ENCODE peak calls at places on chromosomes 12 and 14, in seven cellular contexts. One of them, this sample, is unnamed.

GRCh38 chr14:104135904-104136471 is 2.4 kb upstream of the KIF26A start:
- DNase-seq in neuronal stem cell: no peak
- DNase-seq in H9: no peak
- DNase-seq in mesendoderm: no peak
- DNase-seq in mesenchymal stem cell: no peak
- DNase-seq in trophoblast cell: no peak
- DNase-seq in IMR-90: no peak
- DNase-seq in this sample: peak; percentile 70

GRCh38 chr14:56809262-56810215 is 740 bp downstream of the OTX2 start:
- DNase-seq in neuronal stem cell: no peak
- DNase-seq in mesendoderm: no peak
- DNase-seq in IMR-90: no peak
- DNase-seq in trophoblast cell: no peak
- DNase-seq in mesenchymal stem cell: no peak
- DNase-seq in H9: no peak
- DNase-seq in this sample: peak; percentile 68

GRCh38 chr12:124551268-124552144 is 15.9 kb downstream of the NCOR2 start:
- DNase-seq in IMR-90: peak; percentile 33
- DNase-seq in mesenchymal stem cell: peak; percentile 68
- DNase-seq in H9: peak; percentile 83
- DNase-seq in trophoblast cell: peak; percentile 52
- DNase-seq in neuronal stem cell: no peak
- DNase-seq in mesendoderm: peak; percentile 89
- DNase-seq in this sample: no peak

GRCh38 chr12:13536219-13536910 is 339.8 kb downstream of the EMP1 start:
- DNase-seq in mesendoderm: no peak
- DNase-seq in H9: no peak
- DNase-seq in mesenchymal stem cell: no peak
- DNase-seq in IMR-90: no peak
- DNase-seq in neuronal stem cell: no peak
- DNase-seq in trophoblast cell: no peak
- DNase-seq in this sample: no peak

GRCh38 chr12:123971770-123972447 is 722 bp downstream of the CCDC92 start:
- DNase-seq in mesendoderm: peak; percentile 94
- DNase-seq in H9: peak; percentile 96
- DNase-seq in neuronal stem cell: peak; percentile 49
- DNase-seq in IMR-90: peak; percentile 50
- DNase-seq in trophoblast cell: peak; percentile 64
- DNase-seq in mesenchymal stem cell: peak; percentile 63
- DNase-seq in this sample: peak; percentile 80

GRCh38 chr14:41925409-41925808 is 318.7 kb downstream of the LRFN5 start:
- DNase-seq in mesenchymal stem cell: peak; percentile 18
- DNase-seq in neuronal stem cell: peak; percentile 12
- DNase-seq in trophoblast cell: no peak
- DNase-seq in H9: no peak
- DNase-seq in mesendoderm: peak; percentile 37
- DNase-seq in IMR-90: peak; percentile 1
- DNase-seq in this sample: no peak

GRCh38 chr12:27981874-27982273 is 9.3 kb upstream of the PTHLH start:
- DNase-seq in neuronal stem cell: no peak
- DNase-seq in trophoblast cell: peak; percentile 72
- DNase-seq in IMR-90: peak; percentile 61
- DNase-seq in mesendoderm: no peak
- DNase-seq in mesenchymal stem cell: no peak
- DNase-seq in H9: no peak
- DNase-seq in this sample: no peak

GRCh38 chr12:62530596-62530995 is 64.0 kb downstream of the MON2 start:
- DNase-seq in mesendoderm: no peak
- DNase-seq in mesenchymal stem cell: peak; percentile 66
- DNase-seq in H9: no peak
- DNase-seq in neuronal stem cell: no peak
- DNase-seq in IMR-90: peak; percentile 95
- DNase-seq in trophoblast cell: peak; percentile 7
- DNase-seq in this sample: no peak

GRCh38 chr14:99699071-99699760 is 15.1 kb downstream of the CYP46A1 start:
- DNase-seq in IMR-90: no peak
- DNase-seq in trophoblast cell: no peak
- DNase-seq in mesenchymal stem cell: no peak
- DNase-seq in mesendoderm: no peak
- DNase-seq in neuronal stem cell: no peak
- DNase-seq in H9: no peak
- DNase-seq in this sample: no peak

GRCh38 chr14:104778694-104779331 is 16.7 kb downstream of the AKT1 start:
- DNase-seq in mesenchymal stem cell: no peak
- DNase-seq in trophoblast cell: no peak
- DNase-seq in mesendoderm: peak; percentile 27
- DNase-seq in neuronal stem cell: no peak
- DNase-seq in IMR-90: no peak
- DNase-seq in H9: no peak
- DNase-seq in this sample: no peak

GRCh38 chr14:99513183-99513694 is 32.0 kb downstream of the CCNK start:
- DNase-seq in mesenchymal stem cell: no peak
- DNase-seq in H9: no peak
- DNase-seq in trophoblast cell: no peak
- DNase-seq in mesendoderm: no peak
- DNase-seq in neuronal stem cell: no peak
- DNase-seq in IMR-90: no peak
- DNase-seq in this sample: no peak

GRCh38 chr12:89450922-89451321 is 73.7 kb downstream of the GALNT4 start:
- DNase-seq in H9: no peak
- DNase-seq in mesenchymal stem cell: peak; percentile 57
- DNase-seq in IMR-90: peak; percentile 76
- DNase-seq in mesendoderm: peak; percentile 89
- DNase-seq in neuronal stem cell: no peak
- DNase-seq in trophoblast cell: no peak
- DNase-seq in this sample: no peak
- H4K8ac ChIP-seq in H9: no peak overlapping the region
- H4K8ac ChIP-seq in mesenchymal stem cell: no peak overlapping the region
- H4K8ac ChIP-seq in IMR-90: peak overlapping the region; percentile 68
- H4K8ac ChIP-seq in mesendoderm: no peak overlapping the region
- H4K8ac ChIP-seq in neuronal stem cell: no peak overlapping the region
- H4K8ac ChIP-seq in trophoblast cell: no peak overlapping the region
- H4K8ac ChIP-seq in this sample: no peak overlapping the region

GRCh38 chr12:50611021-50611420 is 106.2 kb downstream of the DIP2B start:
- DNase-seq in mesenchymal stem cell: no peak
- DNase-seq in H9: no peak
- DNase-seq in mesendoderm: no peak
- DNase-seq in neuronal stem cell: no peak
- DNase-seq in trophoblast cell: no peak
- DNase-seq in IMR-90: no peak
- DNase-seq in this sample: no peak

GRCh38 chr12:50610171-50610570 is 105.4 kb downstream of the DIP2B start:
- DNase-seq in H9: no peak
- DNase-seq in trophoblast cell: no peak
- DNase-seq in mesendoderm: no peak
- DNase-seq in neuronal stem cell: no peak
- DNase-seq in IMR-90: no peak
- DNase-seq in mesenchymal stem cell: no peak
- DNase-seq in this sample: no peak

GRCh38 chr12:50612882-50613281 is 108.1 kb downstream of the DIP2B start:
- DNase-seq in mesendoderm: peak; percentile 59
- DNase-seq in IMR-90: no peak
- DNase-seq in mesenchymal stem cell: no peak
- DNase-seq in H9: no peak
- DNase-seq in neuronal stem cell: no peak
- DNase-seq in trophoblast cell: no peak
- DNase-seq in this sample: no peak

GRCh38 chr12:50606675-50607379 is 102.0 kb downstream of the DIP2B start:
- DNase-seq in mesenchymal stem cell: no peak
- DNase-seq in mesendoderm: no peak
- DNase-seq in H9: no peak
- DNase-seq in neuronal stem cell: no peak
- DNase-seq in trophoblast cell: no peak
- DNase-seq in IMR-90: no peak
- DNase-seq in this sample: no peak

DNA sequence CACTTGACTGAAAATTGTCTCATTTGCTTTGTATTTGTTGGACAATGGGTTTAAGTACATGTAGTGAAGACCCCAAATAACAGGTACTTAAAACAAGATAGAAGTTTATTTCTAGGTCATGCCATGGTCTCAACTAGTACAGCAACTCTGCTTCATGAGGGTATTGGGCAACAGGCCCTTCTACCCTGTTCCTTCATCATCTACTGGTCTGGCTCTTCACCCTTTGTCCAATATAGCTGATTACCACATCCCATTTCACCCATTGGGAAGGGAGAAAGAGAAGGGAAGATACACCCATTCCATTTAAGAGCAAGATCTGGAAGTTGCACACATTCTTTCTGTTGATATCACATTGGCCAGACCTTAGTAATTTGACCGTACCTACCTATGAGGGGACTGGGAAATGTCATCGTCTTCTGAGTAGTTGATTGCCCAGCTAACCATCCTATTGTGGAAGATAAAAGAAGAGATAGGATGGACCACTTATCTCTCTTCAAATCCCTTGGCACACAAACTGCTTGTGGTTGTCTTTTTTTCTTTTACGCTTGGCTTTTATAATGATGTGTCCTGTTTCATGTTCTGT is 104.6 kb downstream of the DIP2B start:
- DNase-seq in mesenchymal stem cell: no peak
- DNase-seq in mesendoderm: no peak
- DNase-seq in IMR-90: no peak
- DNase-seq in H9: no peak
- DNase-seq in trophoblast cell: peak; percentile 25
- DNase-seq in neuronal stem cell: no peak
- DNase-seq in this sample: no peak
- H4K8ac ChIP-seq in mesenchymal stem cell: no peak overlapping the region
- H4K8ac ChIP-seq in mesendoderm: no peak overlapping the region
- H4K8ac ChIP-seq in IMR-90: no peak overlapping the region
- H4K8ac ChIP-seq in H9: no peak overlapping the region
- H4K8ac ChIP-seq in trophoblast cell: no peak overlapping the region
- H4K8ac ChIP-seq in neuronal stem cell: no peak overlapping the region
- H4K8ac ChIP-seq in this sample: no peak overlapping the region

GRCh38 chr12:80041071-80041470 is 58.3 kb upstream of the OTOGL start:
- DNase-seq in mesenchymal stem cell: peak; percentile 19
- DNase-seq in mesendoderm: peak; percentile 6
- DNase-seq in trophoblast cell: no peak
- DNase-seq in neuronal stem cell: no peak
- DNase-seq in H9: no peak
- DNase-seq in IMR-90: no peak
- DNase-seq in this sample: no peak

GRCh38 chr12:80038062-80038560 is 61.2 kb upstream of the OTOGL start:
- DNase-seq in mesendoderm: no peak
- DNase-seq in trophoblast cell: no peak
- DNase-seq in mesenchymal stem cell: peak; percentile 13
- DNase-seq in H9: no peak
- DNase-seq in neuronal stem cell: no peak
- DNase-seq in IMR-90: peak; percentile 16
- DNase-seq in this sample: no peak

GRCh38 chr12:80044694-80045046 is 54.7 kb upstream of the OTOGL start:
- DNase-seq in mesenchymal stem cell: peak; percentile 83
- DNase-seq in trophoblast cell: peak; percentile 71
- DNase-seq in IMR-90: peak; percentile 94
- DNase-seq in mesendoderm: no peak
- DNase-seq in H9: no peak
- DNase-seq in neuronal stem cell: no peak
- DNase-seq in this sample: no peak

GRCh38 chr12:80040075-80040738 is 59.1 kb upstream of the OTOGL start:
- DNase-seq in H9: no peak
- DNase-seq in IMR-90: peak; percentile 49
- DNase-seq in mesendoderm: no peak
- DNase-seq in trophoblast cell: no peak
- DNase-seq in neuronal stem cell: no peak
- DNase-seq in mesenchymal stem cell: peak; percentile 93
- DNase-seq in this sample: no peak

DNA sequence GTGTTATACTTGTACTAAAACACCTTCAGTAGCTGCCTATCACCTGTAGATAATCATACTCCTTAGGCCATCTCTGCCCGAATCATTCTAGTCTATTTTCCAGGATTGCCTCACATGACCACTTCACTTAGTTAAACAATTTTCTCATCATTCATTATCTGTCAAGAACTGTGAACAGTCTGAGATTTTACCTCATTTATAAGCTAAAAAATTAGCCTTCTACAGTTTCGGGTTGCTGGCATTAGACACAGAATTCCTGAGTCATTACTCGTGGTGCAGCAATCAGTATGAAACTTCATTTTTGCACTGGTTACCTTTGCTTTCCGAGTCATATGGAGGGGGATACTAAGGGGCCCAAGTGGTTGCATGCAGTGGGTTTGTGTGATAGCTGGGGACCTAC is 57.6 kb upstream of the OTOGL start:
- DNase-seq in mesenchymal stem cell: peak; percentile 68
- DNase-seq in trophoblast cell: peak; percentile 16
- DNase-seq in neuronal stem cell: no peak
- DNase-seq in H9: no peak
- DNase-seq in IMR-90: peak; percentile 68
- DNase-seq in mesendoderm: no peak
- DNase-seq in this sample: no peak
- H4K8ac ChIP-seq in mesenchymal stem cell: no peak overlapping the region
- H4K8ac ChIP-seq in trophoblast cell: no peak overlapping the region
- H4K8ac ChIP-seq in neuronal stem cell: no peak overlapping the region
- H4K8ac ChIP-seq in H9: no peak overlapping the region
- H4K8ac ChIP-seq in IMR-90: no peak overlapping the region
- H4K8ac ChIP-seq in mesendoderm: no peak overlapping the region
- H4K8ac ChIP-seq in this sample: no peak overlapping the region

GRCh38 chr14:74358176-74358829 is 10.0 kb downstream of the VRTN start:
- DNase-seq in mesendoderm: no peak
- DNase-seq in mesenchymal stem cell: no peak
- DNase-seq in neuronal stem cell: no peak
- DNase-seq in trophoblast cell: no peak
- DNase-seq in H9: no peak
- DNase-seq in IMR-90: no peak
- DNase-seq in this sample: no peak
- H4K8ac ChIP-seq in mesendoderm: no peak overlapping the region
- H4K8ac ChIP-seq in mesenchymal stem cell: no peak overlapping the region
- H4K8ac ChIP-seq in neuronal stem cell: no peak overlapping the region
- H4K8ac ChIP-seq in trophoblast cell: no peak overlapping the region
- H4K8ac ChIP-seq in H9: no peak overlapping the region
- H4K8ac ChIP-seq in IMR-90: no peak overlapping the region
- H4K8ac ChIP-seq in this sample: no peak overlapping the region

DNA sequence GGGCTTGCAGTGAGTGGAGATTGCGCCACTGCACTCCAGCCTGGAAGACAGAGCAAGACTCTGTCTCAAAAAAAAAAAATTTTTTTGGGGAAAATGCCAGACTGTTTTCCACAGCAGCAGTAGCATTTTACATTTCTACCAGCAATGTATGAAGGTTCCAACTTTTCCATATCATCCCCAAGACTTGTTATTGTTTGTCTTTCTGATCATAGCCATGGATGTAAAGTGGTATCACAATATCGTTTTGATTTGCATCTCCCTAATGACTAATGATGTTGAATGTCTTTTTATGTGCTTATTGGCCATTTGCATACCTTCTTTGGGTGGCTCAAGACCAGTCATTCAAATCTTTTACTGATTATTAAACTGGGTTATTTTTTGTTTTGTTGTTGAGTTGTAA is 63.7 kb downstream of the NTN4 start:
- DNase-seq in IMR-90: no peak
- DNase-seq in trophoblast cell: no peak
- DNase-seq in neuronal stem cell: no peak
- DNase-seq in mesenchymal stem cell: no peak
- DNase-seq in mesendoderm: no peak
- DNase-seq in H9: no peak
- DNase-seq in this sample: no peak
- H4K8ac ChIP-seq in IMR-90: no peak overlapping the region
- H4K8ac ChIP-seq in trophoblast cell: no peak overlapping the region
- H4K8ac ChIP-seq in neuronal stem cell: no peak overlapping the region
- H4K8ac ChIP-seq in mesenchymal stem cell: no peak overlapping the region
- H4K8ac ChIP-seq in mesendoderm: no peak overlapping the region
- H4K8ac ChIP-seq in H9: no peak overlapping the region
- H4K8ac ChIP-seq in this sample: no peak overlapping the region